ENCODE peak calls at places on chromosomes 7 and 10, in four cellular contexts. M is K562, Z is HepG2, H is GM12878. A is an unnamed sample.

GRCh38 chr10:29668628-29669027 is 33.9 kb upstream of the SVIL start:
- DNase-seq in M (no peak), Z (no peak), H (no peak), A (no peak)

GRCh38 chr7:141874787-141875186 is 33.5 kb upstream of the PRSS37 start:
- DNase-seq in M (no peak), Z (no peak), H (no peak), A (no peak)

GRCh38 chr10:43610636-43611035 is 4.4 kb downstream of the ZNF485 start:
- DNase-seq in H (no peak), Z (no peak), M (no peak), A (no peak)

GRCh38 chr10:22761569-22762220 is 47.3 kb upstream of the PIP4K2A start:
- DNase-seq in M (no peak), H (no peak), Z (no peak), A (no peak)

GRCh38 chr10:102208311-102209035 is 17.6 kb upstream of the ELOVL3 start:
- DNase-seq in Z (no peak), M (no peak), H (no peak), A (no peak)

GRCh38 chr10:88702848-88703597 is 3.0 kb upstream of the LIPK start:
- DNase-seq in H (no peak), Z (peak), M (no peak), A (no peak)

GRCh38 chr10:14365231-14365744 is 34.6 kb upstream of the FRMD4A start:
- DNase-seq in M (no peak), Z (no peak), H (no peak), A (no peak)

GRCh38 chr7:100632951-100633717 is 8.2 kb downstream of the TFR2 start:
- DNase-seq in M (no peak), Z (no peak), H (no peak), A (no peak)

GRCh38 chr10:27319752-27320561 is 79.4 kb upstream of the ACBD5 start:
- DNase-seq in M (peak), H (no peak), Z (no peak), A (no peak)

GRCh38 chr10:77835669-77836086 is 90.9 kb downstream of the DLG5 start:
- DNase-seq in Z (no peak), H (no peak), M (no peak), A (no peak)

GRCh38 chr7:157506268-157506667 is 169.5 kb downstream of the DNAJB6 start:
- DNase-seq in H (no peak), M (no peak), Z (no peak), A (no peak)

GRCh38 chr7:43735802-43736603 is 6.7 kb upstream of the COA1 start:
- DNase-seq in H (peak), Z (peak), M (no peak), A (no peak)

GRCh38 chr7:126635545-126635944 is 617.2 kb downstream of the GRM8 start:
- DNase-seq in Z (no peak), H (no peak), M (no peak), A (no peak)

GRCh38 chr7:78165454-78165853 is 366.9 kb downstream of the PHTF2 start:
- DNase-seq in Z (no peak), H (no peak), M (no peak), A (no peak)

GRCh38 chr10:33214174-33214573 is 120.3 kb downstream of the NRP1 start:
- DNase-seq in Z (no peak), H (no peak), M (no peak), A (no peak)

GRCh38 chr10:17249820-17250219 is 21.8 kb downstream of the VIM start:
- DNase-seq in M (peak), H (no peak), Z (no peak), A (no peak)

GRCh38 chr10:19231034-19231433 is 182.4 kb downstream of the MALRD1 start:
- DNase-seq in H (no peak), Z (no peak), M (no peak), A (no peak)

GRCh38 chr10:13823046-13823711 is 236.4 kb downstream of the PRPF18 start:
- DNase-seq in H (no peak), M (no peak), Z (no peak), A (no peak)

GRCh38 chr7:159191236-159191635 is 46.6 kb upstream of the VIPR2 start:
- DNase-seq in Z (no peak), M (no peak), H (no peak), A (no peak)

GRCh38 chr7:27169658-27170493 is 4.2 kb downstream of the HOXA10 start:
- DNase-seq in H (no peak), M (no peak), Z (no peak), A (no peak)

GRCh38 chr7:121530251-121531174 is 134.4 kb upstream of the FAM3C start:
- DNase-seq in H (peak), M (no peak), Z (no peak), A (no peak)

GRCh38 chr10:65342226-65342625 is 1583.6 kb upstream of the LRRTM3 start:
- DNase-seq in H (no peak), M (no peak), Z (no peak), A (no peak)

GRCh38 chr7:140402178-140402835 is 1.6 kb upstream of the RAB19 start:
- DNase-seq in M (no peak), H (no peak), Z (no peak), A (no peak)

GRCh38 chr7:98209166-98209920 is 1.9 kb upstream of the BHLHA15 start:
- DNase-seq in M (no peak), Z (no peak), H (no peak), A (no peak)

GRCh38 chr10:29041512-29042150 is 247.2 kb upstream of the LYZL1 start:
- DNase-seq in M (no peak), Z (no peak), H (no peak), A (no peak)

GRCh38 chr10:97228130-97228774 is 42.5 kb upstream of the SLIT1 start:
- DNase-seq in Z (no peak), M (no peak), H (no peak), A (no peak)

GRCh38 chr7:49980414-49980813 is 112.6 kb downstream of the ZPBP start:
- DNase-seq in M (no peak), Z (no peak), H (no peak), A (no peak)

GRCh38 chr7:70053421-70053820 is 455.1 kb downstream of the AUTS2 start:
- DNase-seq in M (no peak), H (no peak), Z (no peak), A (no peak)

GRCh38 chr7:135842446-135843175 is 94.0 kb upstream of the FAM180A start:
- DNase-seq in Z (no peak), H (no peak), M (no peak), A (no peak)

GRCh38 chr10:103204353-103205255 is 11.5 kb upstream of the NT5C2 start:
- DNase-seq in M (no peak), H (no peak), Z (peak), A (peak)

GRCh38 chr7:13845601-13846000 is 143.9 kb downstream of the ETV1 start:
- DNase-seq in H (no peak), M (no peak), Z (no peak), A (no peak)

GRCh38 chr7:47218378-47219176 is 363.3 kb downstream of the TNS3 start:
- DNase-seq in M (peak), H (no peak), Z (no peak), A (no peak)

GRCh38 chr7:84705701-84706100 is 481.2 kb downstream of the SEMA3D start:
- DNase-seq in M (no peak), Z (no peak), H (no peak), A (no peak)

GRCh38 chr10:88157981-88158465 is 294.6 kb downstream of the PTEN start:
- DNase-seq in Z (no peak), M (no peak), H (no peak), A (no peak)

GRCh38 chr10:1402821-1403507 is 334.4 kb downstream of the ADARB2 start:
- DNase-seq in H (no peak), M (no peak), Z (no peak), A (no peak)

GRCh38 chr7:668139-668871 is 58.2 kb upstream of the DNAAF5 start:
- DNase-seq in H (no peak), M (no peak), Z (no peak), A (no peak)
- TF ChIP-seq SP1 in H (no peak), M (no peak), Z (no peak), A (no peak)

DNA sequence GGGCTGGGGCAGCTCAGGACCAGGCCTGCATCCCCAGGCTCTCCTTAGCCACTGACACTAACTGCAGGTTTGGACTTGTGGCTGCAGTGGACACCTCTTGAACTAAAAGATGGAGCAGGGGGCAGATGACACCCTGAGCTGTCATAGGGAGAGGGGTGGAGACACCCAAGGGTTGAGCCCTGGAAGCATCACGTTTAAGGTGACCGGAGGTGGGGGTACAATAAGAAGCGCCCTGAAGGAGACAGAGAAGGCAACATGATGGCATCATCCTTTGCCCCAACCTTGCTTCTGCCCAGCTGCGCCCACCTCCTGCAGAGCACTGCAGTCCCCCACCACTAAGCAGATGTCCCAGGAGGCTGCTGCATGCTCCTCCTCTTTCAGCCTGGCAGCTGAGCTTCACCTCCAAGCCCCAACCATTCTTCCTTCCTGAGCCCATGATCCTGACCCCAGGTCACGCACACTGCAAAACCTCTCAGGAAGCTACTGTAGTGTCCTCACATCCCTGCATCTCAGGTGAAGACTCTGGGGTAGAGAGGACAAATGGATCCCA is 25.5 kb downstream of the OGDHL start:
- DNase-seq in H (no peak), Z (no peak), M (no peak), A (no peak)
- TF ChIP-seq BHLHE40 in H (no peak), Z (no peak), M (no peak), A (no peak)

GRCh38 chr10:51297438-51297837 is 223.2 kb downstream of the PRKG1 start:
- DNase-seq in Z (no peak), M (no peak), H (no peak), A (no peak)

GRCh38 chr10:51302316-51302715 is 228.0 kb downstream of the PRKG1 start:
- DNase-seq in H (no peak), Z (no peak), M (no peak), A (no peak)

GRCh38 chr10:51301644-51302043 is 227.4 kb downstream of the PRKG1 start:
- DNase-seq in M (no peak), Z (no peak), H (no peak), A (no peak)

DNA sequence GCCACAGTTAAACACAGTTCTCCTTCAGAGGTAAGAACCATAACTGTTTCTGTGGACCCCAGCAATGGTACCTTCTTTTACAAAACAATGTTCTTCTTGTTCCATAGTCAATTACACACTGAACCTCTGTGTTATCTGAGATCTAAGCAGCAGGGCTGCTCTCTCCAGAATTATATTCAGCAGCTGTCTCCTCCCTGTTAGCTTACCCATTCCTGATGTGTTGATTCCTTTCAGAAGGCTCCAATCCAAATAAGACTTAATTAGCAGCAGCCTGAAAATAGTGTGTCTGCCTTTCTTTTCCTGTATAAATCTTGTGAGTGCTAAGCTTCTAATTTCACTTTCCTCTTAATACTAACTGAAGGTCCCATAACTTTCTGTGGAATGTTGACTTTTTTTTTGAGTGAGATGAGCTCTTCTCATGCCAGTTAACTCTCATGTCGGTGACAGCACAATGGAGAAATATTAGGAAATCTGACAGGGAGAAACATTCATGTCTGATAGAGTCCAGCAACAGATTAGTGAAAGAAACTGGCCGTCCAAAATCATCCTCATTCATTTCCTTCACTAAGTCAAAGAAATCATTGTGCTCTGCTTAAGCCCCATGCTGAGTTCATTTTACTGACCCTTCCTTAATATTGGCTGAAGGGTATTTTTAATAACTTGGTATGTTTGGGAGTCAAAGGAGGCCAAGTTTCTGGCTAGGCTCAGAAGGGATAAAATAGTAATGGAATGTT is 226.5 kb downstream of the PRKG1 start:
- DNase-seq in M (no peak), Z (no peak), H (no peak), A (no peak)
- TF ChIP-seq SP1 in M (no peak), Z (no peak), H (no peak), A (no peak)

GRCh38 chr10:125992244-125992643 is 95.9 kb downstream of the FANK1 start:
- DNase-seq in M (no peak), Z (no peak), H (no peak), A (no peak)

GRCh38 chr10:125997586-125997985 is 101.2 kb downstream of the FANK1 start:
- DNase-seq in Z (no peak), M (no peak), H (no peak), A (no peak)

GRCh38 chr10:125994601-125995000 is 98.2 kb downstream of the FANK1 start:
- DNase-seq in Z (no peak), H (no peak), M (no peak), A (no peak)

GRCh38 chr10:125999694-126000093 is 103.3 kb downstream of the FANK1 start:
- DNase-seq in H (no peak), Z (no peak), M (no peak), A (no peak)

DNA sequence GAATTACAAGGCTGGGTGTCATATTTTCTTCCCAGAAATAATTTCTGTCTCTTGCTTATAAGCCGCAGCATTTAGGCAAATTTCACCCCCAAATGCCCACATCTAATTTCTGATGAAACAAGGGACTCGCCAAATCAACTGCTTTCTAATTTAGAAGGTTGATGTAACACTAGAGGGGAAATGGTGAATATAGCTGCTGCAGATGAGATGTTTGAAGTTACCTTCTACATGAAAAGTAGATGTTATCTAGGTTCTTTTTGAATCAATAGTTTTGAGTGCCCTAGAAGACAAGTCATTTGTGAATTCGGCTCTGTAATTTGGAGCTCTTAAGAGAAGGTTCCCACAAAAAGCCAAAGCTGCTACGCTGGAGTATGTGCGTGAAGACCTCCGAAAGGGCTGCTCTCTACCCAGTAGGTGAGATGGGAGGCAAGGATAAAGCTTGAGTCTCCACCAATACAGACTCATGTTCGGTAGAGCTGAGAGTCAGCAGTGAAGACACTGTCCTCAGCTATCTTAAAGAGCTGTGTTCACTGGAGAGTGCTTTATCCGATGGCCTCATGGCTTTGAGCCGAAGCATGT is 99.5 kb downstream of the FANK1 start:
- DNase-seq in M (no peak), H (no peak), Z (no peak), A (no peak)
- TF ChIP-seq BHLHE40 in M (no peak), H (no peak), Z (no peak), A (no peak)

A was measured in HEK293T.